ENCODE peak calls at places on chromosomes 2 and 18, in ten cellular contexts. X, Y, S, R, U, D, T, P, H and E are unnamed samples.

GRCh38 chr2:120885311-120885710 is 149.6 kb downstream of the GLI2 start:
- DNase-seq in X (no peak), Y (no peak), S (no peak), R (no peak), U (no peak), D (no peak), T (no peak), P (no peak), H (no peak), E (no peak)

GRCh38 chr18:41751161-41751560 is 203.9 kb upstream of the PIK3C3 start:
- DNase-seq in X (no peak), Y (no peak), S (no peak), R (peak; percentile 19), U (no peak), D (no peak), T (no peak), P (no peak), H (no peak), E (no peak)

GRCh38 chr2:241947401-241947800 is 77.9 kb downstream of the RTP5 start:
- DNase-seq in X (no peak), Y (no peak), S (no peak), R (no peak), U (no peak), D (no peak), T (no peak), P (no peak), H (no peak), E (no peak)

GRCh38 chr18:43398601-43399000 is 121.3 kb upstream of the SYT4 start:
- DNase-seq in X (no peak), Y (no peak), S (no peak), R (no peak), U (no peak), D (no peak), T (no peak), P (no peak), H (no peak), E (no peak)

GRCh38 chr2:68579689-68580088 is 63.7 kb upstream of the PROKR1 start:
- DNase-seq in X (no peak), Y (no peak), S (no peak), R (no peak), U (no peak), D (no peak), T (no peak), P (no peak), H (no peak), E (no peak)

GRCh38 chr18:44130365-44130942 is 550.2 kb upstream of the SETBP1 start:
- DNase-seq in X (no peak), Y (peak; percentile 23), S (no peak), R (peak; percentile 39), U (no peak), D (no peak), T (peak; percentile 50), P (no peak), H (no peak), E (no peak)

GRCh38 chr18:5398269-5398668 is 102.7 kb upstream of the ZBTB14 start:
- DNase-seq in X (no peak), Y (no peak), S (no peak), R (no peak), U (no peak), D (no peak), T (no peak), P (no peak), H (no peak), E (no peak)

GRCh38 chr2:189599245-189599644 is 18.7 kb upstream of the SLC40A1 start:
- DNase-seq in X (no peak), Y (no peak), S (no peak), R (no peak), U (no peak), D (no peak), T (no peak), P (no peak), H (no peak), E (no peak)